ENCODE peak calls at places on chromosomes 3 and 15, in seven cellular contexts. D is DND-41, Y is NT2/D1, J is endothelial cell of umbilical vein, V is tibial nerve, E is pancreas, Z is A673. G is an unnamed sample.

GRCh38 chr15:98676586-98677270 is 28.4 kb downstream of the IGF1R start:
- DNase-seq in D (no peak), Y (no peak), J (no peak), V (no peak), E (no peak), Z (no peak), G (no peak)

GRCh38 chr3:149239357-149239936 is 17.8 kb upstream of the CP start:
- DNase-seq in D (no peak), Y (no peak), J (no peak), V (no peak), E (no peak), Z (no peak), G (no peak)

GRCh38 chr3:25542571-25543039 is 114.5 kb downstream of the RARB start:
- DNase-seq in D (no peak), Y (no peak), J (no peak), V (no peak), E (no peak), Z (no peak), G (no peak)

GRCh38 chr15:92079047-92079446 is 225.5 kb downstream of the SLCO3A1 start:
- DNase-seq in D (peak; percentile 24), Y (no peak), J (no peak), V (no peak), E (no peak), Z (peak; percentile 68), G (no peak)

GRCh38 chr15:80854104-80854503 is 74.9 kb downstream of the CEMIP start:
- DNase-seq in D (no peak), Y (no peak), J (no peak), V (no peak), E (no peak), Z (no peak), G (no peak)

GRCh38 chr15:33067456-33067855 is 127.1 kb downstream of the FMN1 start:
- DNase-seq in D (no peak), Y (no peak), J (no peak), V (no peak), E (no peak), Z (peak; percentile 24), G (no peak)

GRCh38 chr3:99669879-99670555 is 31.6 kb downstream of the COL8A1 start:
- DNase-seq in D (no peak), Y (no peak), J (peak; percentile 55), V (no peak), E (no peak), Z (no peak), G (no peak)

GRCh38 chr3:115286529-115287197 is 139.6 kb upstream of the ZBTB20 start:
- DNase-seq in D (no peak), Y (no peak), J (no peak), V (no peak), E (no peak), Z (no peak), G (no peak)

GRCh38 chr3:198079771-198080520 is 119.9 kb downstream of the LMLN start:
- DNase-seq in D (no peak), Y (no peak), J (no peak), V (no peak), E (peak; percentile 2), Z (peak; percentile 66), G (no peak)

GRCh38 chr3:34842706-34843478 is 796.4 kb upstream of the ARPP21 start:
- DNase-seq in D (no peak), Y (no peak), J (no peak), V (no peak), E (no peak), Z (peak; percentile 46), G (no peak)

GRCh38 chr3:131608741-131609140 is 106.0 kb upstream of the MRPL3 start:
- DNase-seq in D (no peak), Y (no peak), J (no peak), V (no peak), E (no peak), Z (no peak), G (no peak)

GRCh38 chr3:15535757-15536156 is 14.3 kb upstream of the COLQ start:
- DNase-seq in D (peak; percentile 42), Y (no peak), J (no peak), V (no peak), E (no peak), Z (no peak), G (peak; percentile 5)

GRCh38 chr3:188264231-188265213 is 110.6 kb downstream of the LPP start:
- DNase-seq in D (no peak), Y (no peak), J (peak; percentile 45), V (peak; percentile 40), E (no peak), Z (no peak), G (no peak)

GRCh38 chr15:26691249-26691648 is 81.6 kb downstream of the GABRB3 start:
- DNase-seq in D (no peak), Y (peak; percentile 78), J (no peak), V (no peak), E (no peak), Z (no peak), G (no peak)

GRCh38 chr3:113659996-113660395 is 36.4 kb downstream of the USF3 start:
- DNase-seq in D (no peak), Y (no peak), J (no peak), V (no peak), E (no peak), Z (no peak), G (no peak)

GRCh38 chr3:20852712-20853111 is 666.7 kb upstream of the SGO1 start:
- DNase-seq in D (no peak), Y (no peak), J (no peak), V (no peak), E (no peak), Z (no peak), G (no peak)
- H3K4me1 ChIP-seq in D (no peaks in the 10 kb centered on the region), Y (no peaks in the 10 kb centered on the region), J (no peaks in the 10 kb centered on the region), V (no peaks in the 10 kb centered on the region), E (no peaks in the 10 kb centered on the region), Z (no peaks in the 10 kb centered on the region), G (no peaks in the 10 kb centered on the region)

GRCh38 chr3:178140491-178140890 is 395.7 kb upstream of the KCNMB2 start:
- DNase-seq in D (no peak), Y (no peak), J (peak; percentile 74), V (no peak), E (no peak), Z (peak; percentile 26), G (no peak)

GRCh38 chr3:178152010-178152409 is 384.2 kb upstream of the KCNMB2 start:
- DNase-seq in D (no peak), Y (no peak), J (no peak), V (no peak), E (no peak), Z (peak; percentile 37), G (no peak)

GRCh38 chr3:178146406-178146831 is 389.8 kb upstream of the KCNMB2 start:
- DNase-seq in D (no peak), Y (no peak), J (peak; percentile 3), V (no peak), E (no peak), Z (no peak), G (no peak)
- H3K4me1 ChIP-seq in D (peaks cover 4% of the 10 kb centered on the region), Y (no peaks in the 10 kb centered on the region), J (no peaks in the 10 kb centered on the region), V (no peaks in the 10 kb centered on the region), E (no peaks in the 10 kb centered on the region), Z (no peaks in the 10 kb centered on the region), G (no peaks in the 10 kb centered on the region)

GRCh38 chr3:43104039-43104438 is 1.8 kb downstream of the POMGNT2 start:
- DNase-seq in D (no peak), Y (no peak), J (no peak), V (no peak), E (no peak), Z (no peak), G (no peak)

GRCh38 chr3:43105224-43105596 is 669 bp downstream of the POMGNT2 start:
- DNase-seq in D (no peak), Y (no peak), J (no peak), V (no peak), E (peak; percentile 10), Z (no peak), G (no peak)

GRCh38 chr3:43105597-43106292 is at the start of gene POMGNT2:
- DNase-seq in D (peak; percentile 89), Y (peak; percentile 74), J (peak; percentile 89), V (peak; percentile 79), E (peak; percentile 90), Z (peak; percentile 81), G (peak; percentile 87)

GRCh38 chr3:43104786-43105185 is 1.1 kb downstream of the POMGNT2 start:
- DNase-seq in D (no peak), Y (no peak), J (no peak), V (no peak), E (no peak), Z (no peak), G (no peak)

DNA sequence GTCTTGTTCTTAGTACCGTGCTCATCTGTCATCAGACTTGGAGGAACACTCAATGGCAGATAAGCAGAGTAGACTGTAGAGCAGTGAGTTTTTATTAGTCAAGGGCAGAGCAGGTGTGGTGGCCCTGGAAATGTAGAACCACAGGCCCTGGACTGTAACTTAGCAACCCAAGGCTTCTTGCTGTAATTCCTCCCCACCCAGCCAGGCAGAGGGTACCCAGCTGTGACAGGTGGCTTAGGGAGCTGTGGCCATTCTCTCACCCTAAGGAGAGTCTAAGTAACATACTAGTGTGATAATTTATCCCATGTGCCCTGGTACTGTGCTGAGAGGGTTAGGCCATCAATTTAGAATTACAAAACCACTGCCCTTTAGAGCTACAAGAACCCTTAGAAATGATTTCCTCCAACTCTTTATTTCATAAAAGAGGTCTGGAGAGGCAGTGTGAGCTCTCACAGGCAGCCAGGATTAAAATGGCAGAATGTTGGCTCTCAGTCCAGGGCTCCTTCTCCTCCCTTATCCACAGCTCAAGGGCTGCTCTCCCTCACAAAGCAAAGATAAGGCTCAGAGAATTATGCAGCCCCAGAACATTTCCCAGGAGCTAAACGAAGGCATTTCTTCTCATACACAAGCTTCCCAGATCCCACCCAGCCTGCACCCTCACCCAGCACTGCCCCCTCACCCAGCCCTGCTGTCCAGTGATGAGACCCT is 3.0 kb downstream of the POMGNT2 start:
- DNase-seq in D (no peak), Y (no peak), J (no peak), V (no peak), E (no peak), Z (no peak), G (no peak)
- H3K4me1 ChIP-seq in D (peaks cover 30% of the 10 kb centered on the region), Y (peaks cover 4% of the 10 kb centered on the region), J (peaks cover 4% of the 10 kb centered on the region), V (no peaks in the 10 kb centered on the region), E (peaks cover 9% of the 10 kb centered on the region), Z (no peaks in the 10 kb centered on the region), G (peaks cover 18% of the 10 kb centered on the region)

DNA sequence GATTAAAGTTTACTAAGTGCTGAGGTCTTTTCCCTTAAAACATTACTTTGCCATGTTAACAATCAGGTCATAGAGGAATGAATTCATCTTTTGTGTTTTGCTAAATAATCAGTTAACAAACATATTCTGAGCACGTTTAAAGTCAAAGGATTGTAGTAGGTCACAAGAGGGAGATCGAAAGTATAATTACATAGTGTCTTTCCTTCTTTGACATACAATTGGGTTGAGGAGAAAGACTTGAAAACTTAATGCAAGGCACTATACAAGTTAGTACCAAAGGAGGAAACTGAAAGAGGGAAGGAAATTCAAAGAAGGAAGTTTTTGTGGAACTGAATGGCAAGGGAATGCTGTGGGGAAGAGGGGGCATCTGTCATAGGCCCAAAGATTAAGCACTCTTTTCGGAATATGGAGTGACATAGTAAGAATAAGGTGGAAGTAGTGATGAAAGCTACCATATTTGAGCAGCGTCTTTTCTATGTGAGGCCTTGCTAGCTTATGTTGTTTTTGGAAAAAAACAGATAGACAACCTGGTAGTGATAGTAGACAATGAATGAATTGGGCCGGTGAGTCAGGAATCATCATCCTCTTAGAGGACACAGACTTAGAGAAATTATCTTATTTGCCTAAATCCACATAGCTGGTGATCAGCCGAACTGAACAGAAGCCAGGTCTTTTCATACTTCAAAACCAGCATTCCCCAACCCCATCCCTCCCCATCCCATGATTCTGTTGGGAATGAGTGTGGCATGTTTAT is 10.1 kb downstream of the MBNL1 start:
- DNase-seq in D (no peak), Y (no peak), J (no peak), V (no peak), E (no peak), Z (no peak), G (no peak)
- H3K4me1 ChIP-seq in D (peaks cover 94% of the 10 kb centered on the region), Y (no peaks in the 10 kb centered on the region), J (peaks cover 80% of the 10 kb centered on the region), V (peaks cover 2% of the 10 kb centered on the region), E (peaks cover 62% of the 10 kb centered on the region), Z (peaks cover 40% of the 10 kb centered on the region), G (peaks cover 90% of the 10 kb centered on the region)

G was measured in naive thymus-derived CD4-positive, alpha-beta T cell.